ENCODE peak calls at places on chromosomes 2 and 18, in four cellular contexts. B is A549, G is H1, S is K562. L is an unnamed sample.
A peak's percentile ranks its signal among the peaks of the same experiment; 100 is the strongest.

GRCh38 chr2:10487144-10488104 is 39.3 kb upstream of the ODC1 start:
- DNase-seq in B (peak; percentile 70), G (no peak), S (no peak), L (peak; percentile 89)

GRCh38 chr2:41182961-41183360 is 731.1 kb upstream of the SLC8A1 start:
- DNase-seq in B (no peak), G (no peak), S (no peak), L (no peak)

GRCh38 chr2:182818541-182819308 is 47.7 kb downstream of the FRZB start:
- DNase-seq in B (no peak), G (peak; percentile 10), S (no peak), L (no peak)

GRCh38 chr2:46460991-46461715 is 18.2 kb upstream of the TMEM247 start:
- DNase-seq in B (peak; percentile 76), G (peak; percentile 31), S (peak; percentile 83), L (peak; percentile 70)

GRCh38 chr18:79476031-79476917 is 80.5 kb downstream of the NFATC1 start:
- DNase-seq in B (no peak), G (no peak), S (no peak), L (no peak)

GRCh38 chr18:76569644-76570415 is 74.8 kb upstream of the ZNF516 start:
- DNase-seq in B (no peak), G (no peak), S (no peak), L (no peak)

GRCh38 chr2:103008586-103008985 is 246.8 kb downstream of the TMEM182 start:
- DNase-seq in B (peak; percentile 4), G (peak; percentile 23), S (no peak), L (peak; percentile 11)

GRCh38 chr2:429575-430254 is 141.8 kb upstream of the ALKAL2 start:
- DNase-seq in B (no peak), G (no peak), S (no peak), L (no peak)

GRCh38 chr2:172806426-172807008 is 70.9 kb downstream of the RAPGEF4 start:
- DNase-seq in B (peak; percentile 68), G (no peak), S (peak; percentile 38), L (peak; percentile 42)

GRCh38 chr2:204175552-204176271 is 239.1 kb downstream of the ICOS start:
- DNase-seq in B (no peak), G (no peak), S (no peak), L (peak; percentile 34)

GRCh38 chr2:135840601-135841000 is 3.6 kb upstream of the LCT start:
- DNase-seq in B (no peak), G (no peak), S (no peak), L (no peak)

GRCh38 chr2:120817136-120817955 is 81.7 kb downstream of the GLI2 start:
- DNase-seq in B (no peak), G (no peak), S (no peak), L (no peak)

GRCh38 chr2:202780514-202781021 is 91.0 kb downstream of the ICA1L start:
- DNase-seq in B (peak; percentile 17), G (no peak), S (no peak), L (no peak)

GRCh38 chr2:152481881-152482280 is 146.9 kb downstream of the FMNL2 start:
- DNase-seq in B (no peak), G (no peak), S (no peak), L (peak; percentile 88)

GRCh38 chr2:161415041-161415440 is 1.1 kb upstream of the TBR1 start:
- DNase-seq in B (no peak), G (no peak), S (no peak), L (no peak)

GRCh38 chr2:134468776-134469175 is 214.9 kb downstream of the MGAT5 start:
- DNase-seq in B (no peak), G (no peak), S (no peak), L (no peak)

GRCh38 chr2:236107971-236108625 is 60.1 kb downstream of the GBX2 start:
- DNase-seq in B (no peak), G (no peak), S (no peak), L (no peak)

GRCh38 chr2:222572264-222572721 is 83.6 kb downstream of the FARSB start:
- DNase-seq in B (no peak), G (no peak), S (no peak), L (no peak)

GRCh38 chr2:75605770-75606535 is 40.6 kb upstream of the MRPL19 start:
- DNase-seq in B (peak; percentile 70), G (no peak), S (no peak), L (peak; percentile 69)

GRCh38 chr2:212228651-212229253 is 309.9 kb downstream of the ERBB4 start:
- DNase-seq in B (no peak), G (no peak), S (no peak), L (no peak)

GRCh38 chr2:223399357-223399957 is 202.7 kb downstream of the SCG2 start:
- DNase-seq in B (no peak), G (no peak), S (no peak), L (no peak)

GRCh38 chr2:27742571-27742970 is 28.9 kb upstream of the MRPL33 start:
- DNase-seq in B (no peak), G (no peak), S (no peak), L (no peak)

GRCh38 chr2:191051825-191052778 is 38.1 kb upstream of the STAT1 start:
- DNase-seq in B (peak; percentile 72), G (no peak), S (peak; percentile 43), L (peak; percentile 56)

GRCh38 chr2:128568106-128568505 is 249.4 kb upstream of the HS6ST1 start:
- DNase-seq in B (no peak), G (peak; percentile 49), S (no peak), L (no peak)

GRCh38 chr2:96344011-96344410 is 8.4 kb downstream of the NCAPH start:
- DNase-seq in B (no peak), G (no peak), S (no peak), L (no peak)

GRCh38 chr18:57666818-57667497 is 45.3 kb upstream of the NARS1 start:
- DNase-seq in B (peak; percentile 35), G (no peak), S (peak; percentile 80), L (no peak)

GRCh38 chr2:127589876-127590275 is 54.4 kb downstream of the MYO7B start:
- DNase-seq in B (no peak), G (no peak), S (no peak), L (no peak)

GRCh38 chr18:14074187-14074586 is 58.0 kb downstream of the ZNF519 start:
- DNase-seq in B (peak; percentile 6), G (peak; percentile 7), S (peak; percentile 35), L (no peak)

GRCh38 chr2:137910641-137911040 is 53.6 kb upstream of the HNMT start:
- DNase-seq in B (peak; percentile 12), G (no peak), S (peak; percentile 21), L (peak; percentile 55)

GRCh38 chr2:179454443-179455218 is 190.0 kb upstream of the SESTD1 start:
- DNase-seq in B (peak; percentile 13), G (no peak), S (no peak), L (peak; percentile 23)

GRCh38 chr18:9613550-9614400 is 584 bp downstream of the PPP4R1 start:
- DNase-seq in B (peak; percentile 52), G (no peak), S (peak; percentile 83), L (peak; percentile 39)

GRCh38 chr2:26606847-26607190 is 34.3 kb downstream of the CIB4 start:
- DNase-seq in B (no peak), G (no peak), S (no peak), L (no peak)

GRCh38 chr2:26605969-26606846 is 35.0 kb downstream of the CIB4 start:
- DNase-seq in B (no peak), G (no peak), S (no peak), L (no peak)

GRCh38 chr2:26608557-26608956 is 32.6 kb downstream of the CIB4 start:
- DNase-seq in B (no peak), G (no peak), S (no peak), L (no peak)

GRCh38 chr2:26609133-26609532 is 32.0 kb downstream of the CIB4 start:
- DNase-seq in B (no peak), G (no peak), S (no peak), L (no peak)

DNA sequence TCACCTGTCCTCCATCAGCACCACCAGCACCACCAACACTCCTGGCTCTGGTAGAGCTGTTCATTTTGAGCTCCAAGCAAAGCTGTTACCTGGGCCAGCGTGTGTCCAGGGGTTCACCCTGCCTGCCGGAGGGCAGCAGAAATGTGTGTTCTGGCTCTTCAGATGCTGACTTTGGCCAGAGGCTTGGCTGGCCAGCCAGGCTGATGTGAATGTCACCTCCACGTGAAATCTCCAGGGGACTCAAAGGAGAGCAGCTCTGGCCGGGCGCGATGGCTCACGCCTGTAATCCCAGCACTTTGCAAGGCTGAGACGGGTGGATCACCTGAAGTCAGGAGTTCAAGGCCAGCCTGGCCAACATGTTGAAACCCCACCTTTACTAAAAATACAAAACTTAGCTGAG is 33.5 kb downstream of the CIB4 start:
- DNase-seq in B (no peak), G (no peak), S (no peak), L (no peak)
- TF ChIP-seq PHF8 in B (no peak), G (no peak), S (no peak), L (no peak)

GRCh38 chr2:85796549-85797262 is 42.9 kb downstream of the ATOH8 start:
- DNase-seq in B (no peak), G (no peak), S (no peak), L (no peak)

GRCh38 chr2:85794038-85794441 is 40.2 kb downstream of the ATOH8 start:
- DNase-seq in B (no peak), G (no peak), S (no peak), L (peak; percentile 96)

GRCh38 chr2:85796046-85796548 is 42.3 kb downstream of the ATOH8 start:
- DNase-seq in B (no peak), G (no peak), S (no peak), L (no peak)

GRCh38 chr2:85794491-85795121 is 40.8 kb downstream of the ATOH8 start:
- DNase-seq in B (no peak), G (no peak), S (no peak), L (no peak)

GRCh38 chr2:85795331-85796045 is 41.7 kb downstream of the ATOH8 start:
- DNase-seq in B (no peak), G (no peak), S (no peak), L (no peak)
- TF ChIP-seq PHF8 in B (no peak), G (no peak), S (no peak), L (no peak)

GRCh38 chr2:158458617-158458920 is 1.8 kb downstream of the PKP4 start:
- DNase-seq in B (no peak), G (no peak), S (peak; percentile 28), L (peak; percentile 30)

GRCh38 chr2:158459161-158460003 is 2.6 kb downstream of the PKP4 start:
- DNase-seq in B (peak; percentile 9), G (no peak), S (peak; percentile 13), L (peak; percentile 20)

GRCh38 chr2:158457826-158458616 is 1.3 kb downstream of the PKP4 start:
- DNase-seq in B (peak; percentile 85), G (peak; percentile 56), S (peak; percentile 87), L (peak; percentile 95)

GRCh38 chr2:158463496-158464095 is 6.8 kb downstream of the PKP4 start:
- DNase-seq in B (no peak), G (no peak), S (peak; percentile 37), L (no peak)

DNA sequence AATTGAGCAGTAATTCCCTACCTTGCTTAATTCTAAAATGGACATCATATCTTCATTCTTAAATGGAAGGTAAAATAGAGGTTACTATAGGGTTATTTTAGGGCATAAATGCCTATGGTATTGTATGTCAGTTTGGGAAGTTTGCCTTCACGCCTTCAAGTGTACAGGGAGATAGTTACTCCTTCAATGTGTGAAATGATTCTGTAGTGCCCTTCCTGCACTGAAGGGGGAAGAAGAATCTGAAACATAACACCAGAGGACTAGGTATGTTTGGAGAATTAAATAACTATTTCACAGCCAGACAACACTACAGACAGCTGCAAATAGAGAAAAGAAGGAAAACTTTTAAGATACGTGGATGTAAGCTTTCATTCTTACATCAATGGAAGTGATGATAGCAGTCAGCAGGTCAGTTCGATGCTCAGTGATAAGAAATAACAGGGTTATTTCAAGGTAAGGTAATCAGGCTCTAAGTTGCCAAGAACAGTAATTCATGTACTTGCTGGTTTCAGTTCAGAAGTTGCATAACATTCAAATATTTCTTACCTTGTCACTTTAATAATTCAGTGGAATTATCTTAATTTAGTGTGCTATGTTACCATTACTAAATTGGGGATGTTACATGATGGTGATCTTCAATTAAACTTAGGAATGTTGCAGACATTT is 4.0 kb downstream of the PKP4 start:
- DNase-seq in B (no peak), G (no peak), S (peak; percentile 42), L (peak; percentile 14)
- TF ChIP-seq PHF8 in B (no peak), G (no peak), S (no peak), L (no peak)

GRCh38 chr2:12169721-12170120 is 423.3 kb downstream of the LPIN1 start:
- DNase-seq in B (no peak), G (no peak), S (no peak), L (no peak)
- TF ChIP-seq PHF8 in B (no peak), G (no peak), S (no peak), L (no peak)